ENCODE peak calls at places on chromosomes 12 and 14, in five cellular contexts. L is adrenal gland, J is endothelial cell of umbilical vein, R is thyroid gland, H is IMR-90. Q is an unnamed sample.

GRCh38 chr14:26841361-26841760 is 243.5 kb upstream of the NOVA1 start:
- DNase-seq in L (no peak), J (peak; percentile 51), R (no peak), H (no peak), Q (no peak)

GRCh38 chr12:53046655-53047220 is 3.1 kb upstream of the TNS2 start:
- DNase-seq in L (peak; percentile 96), J (peak; percentile 66), R (peak; percentile 90), H (peak; percentile 86), Q (peak; percentile 87)

GRCh38 chr14:32230181-32230580 is 27.1 kb upstream of the RNU6-8 start:
- DNase-seq in L (peak; percentile 29), J (no peak), R (no peak), H (peak; percentile 33), Q (peak; percentile 12)

GRCh38 chr12:107134558-107134957 is 41.2 kb upstream of the CRY1 start:
- DNase-seq in L (no peak), J (no peak), R (no peak), H (no peak), Q (peak; percentile 26)

GRCh38 chr14:100406505-100407131 is 83.5 kb downstream of the SLC25A47 start:
- DNase-seq in L (peak; percentile 67), J (no peak), R (no peak), H (peak; percentile 32), Q (peak; percentile 45)

GRCh38 chr14:72710212-72710611 is 183.7 kb downstream of the DPF3 start:
- DNase-seq in L (no peak), J (no peak), R (no peak), H (peak; percentile 60), Q (no peak)

GRCh38 chr14:31263485-31264133 is 56.0 kb upstream of the HECTD1 start:
- DNase-seq in L (peak; percentile 84), J (peak; percentile 95), R (peak; percentile 89), H (peak; percentile 100), Q (peak; percentile 67)

GRCh38 chr12:56041579-56042429 is at the start of gene RPS26:
- DNase-seq in L (peak; percentile 98), J (peak; percentile 100), R (peak; percentile 98), H (peak; percentile 100), Q (peak; percentile 78)

GRCh38 chr14:72454388-72454787 is 439.5 kb downstream of the DPF3 start:
- DNase-seq in L (no peak), J (no peak), R (no peak), H (no peak), Q (no peak)

GRCh38 chr14:52356025-52356424 is 41.9 kb downstream of the PTGER2 start:
- DNase-seq in L (no peak), J (no peak), R (no peak), H (peak; percentile 21), Q (no peak)

GRCh38 chr14:94888108-94888507 is 118.2 kb upstream of the GSC start:
- DNase-seq in L (peak; percentile 39), J (no peak), R (no peak), H (no peak), Q (no peak)
- TF ChIP-seq POLR2A in L (no peak), J (no peak), R (no peak), H (no peak), Q (no peak)

GRCh38 chr12:122891661-122892525 is 4.0 kb downstream of the VPS37B start:
- DNase-seq in L (no peak), J (peak; percentile 51), R (no peak), H (peak; percentile 88), Q (peak; percentile 58)

GRCh38 chr12:122895290-122895689 is 634 bp downstream of the VPS37B start:
- DNase-seq in L (no peak), J (peak; percentile 24), R (no peak), H (no peak), Q (no peak)

GRCh38 chr12:122894173-122895121 is 1.5 kb downstream of the VPS37B start:
- DNase-seq in L (no peak), J (no peak), R (peak; percentile 76), H (no peak), Q (no peak)

GRCh38 chr12:122895757-122896636 is at the start of gene VPS37B:
- DNase-seq in L (peak; percentile 82), J (peak; percentile 82), R (peak; percentile 73), H (peak; percentile 90), Q (peak; percentile 76)

GRCh38 chr12:122893208-122894151 is 2.4 kb downstream of the VPS37B start:
- DNase-seq in L (no peak), J (no peak), R (peak; percentile 94), H (no peak), Q (no peak)
- TF ChIP-seq POLR2A in L (no peak), J (no peak), R (peak; percentile 63), H (no peak), Q (no peak)

GRCh38 chr12:57107456-57107855 is 3.7 kb downstream of the STAT6 start:
- DNase-seq in L (no peak), J (no peak), R (no peak), H (no peak), Q (no peak)

GRCh38 chr12:57110189-57111045 is 745 bp downstream of the STAT6 start:
- DNase-seq in L (peak; percentile 69), J (peak; percentile 59), R (peak; percentile 72), H (peak; percentile 37), Q (no peak)

GRCh38 chr12:57109207-57110160 is 1.7 kb downstream of the STAT6 start:
- DNase-seq in L (no peak), J (no peak), R (no peak), H (no peak), Q (no peak)

GRCh38 chr12:57112492-57113294 is 1.5 kb upstream of the STAT6 start:
- DNase-seq in L (no peak), J (no peak), R (no peak), H (no peak), Q (peak; percentile 67)

DNA sequence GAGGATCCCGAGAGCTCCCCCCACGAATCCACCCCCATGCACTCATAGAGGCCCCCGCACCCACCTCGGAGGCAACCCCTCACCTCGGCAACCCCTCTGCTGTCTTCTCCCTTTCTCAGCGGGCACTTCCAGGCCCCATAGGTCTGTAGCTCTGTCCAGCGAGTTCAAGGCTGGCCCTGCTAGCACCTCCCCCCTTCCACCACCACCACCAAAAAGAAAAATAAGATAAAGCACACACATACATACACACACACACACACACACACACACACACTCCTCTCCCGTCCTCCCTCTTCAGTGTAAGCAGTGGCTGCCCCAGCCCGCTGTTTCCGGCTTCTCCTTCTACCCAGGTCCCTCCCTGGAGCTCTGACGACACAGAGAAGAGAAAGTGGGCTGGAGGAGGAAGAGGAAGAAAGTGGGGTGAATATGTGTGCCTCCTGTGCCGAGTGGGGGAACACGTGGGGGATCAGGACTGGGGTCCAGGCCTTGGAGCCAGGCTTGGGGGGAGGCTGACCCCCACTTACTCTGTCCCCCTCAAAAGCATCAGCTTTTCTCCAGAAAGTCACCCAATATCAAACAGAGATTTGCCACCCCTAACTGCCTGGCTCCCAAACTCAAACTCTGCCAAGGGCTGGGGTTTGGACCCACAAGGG is at the start of gene STAT6:
- DNase-seq in L (peak; percentile 89), J (peak; percentile 79), R (peak; percentile 82), H (peak; percentile 87), Q (no peak)
- TF ChIP-seq POLR2A in L (peak; percentile 73), J (peak; percentile 31), R (peak; percentile 45), H (peak; percentile 72), Q (no peak)

GRCh38 chr12:54292083-54292930 is 8.5 kb downstream of the NFE2 start:
- DNase-seq in L (no peak), J (no peak), R (no peak), H (no peak), Q (no peak)
- TF ChIP-seq POLR2A in L (no peak), J (no peak), R (no peak), H (no peak), Q (no peak)